ENCODE peak calls at places on chromosomes 4 and X, in nine cellular contexts. O is iPS DF 6.9; V is neuronal stem cell; W is aorta; U is IMR-90; P is lower lobe of right lung; M is testis; R is CD8-positive, alpha-beta T cell; Q is HCT116. G is an unnamed sample. For H3K9me3 and H3K36me3, the result is how much of the 10 kb centered on the place peaks cover.

GRCh38 chr4:184415071-184415470 is 59.3 kb downstream of the IRF2 start:
- DNase-seq in R (no peak), W (no peak), Q (no peak), U (no peak), V (no peak), P (no peak), M (no peak), O (no peak), G (no peak)

GRCh38 chr4:156946508-156947197 is 24.9 kb downstream of the PDGFC start:
- DNase-seq in Q (peak), M (no peak), O (no peak), V (no peak), R (no peak), P (no peak), W (no peak), U (peak), G (peak)

GRCh38 chr4:150546286-150546685 is 35.7 kb upstream of the MAB21L2 start:
- DNase-seq in M (no peak), P (no peak), V (peak), W (no peak), U (no peak), O (no peak), Q (no peak), R (no peak), G (no peak)

GRCh38 chr4:122119739-122120138 is 32.4 kb upstream of the BLTP1 start:
- DNase-seq in M (no peak), W (no peak), O (no peak), R (no peak), Q (no peak), U (peak), V (no peak), P (no peak), G (no peak)

GRCh38 chr4:55625835-55626234 is 10.3 kb downstream of the NMU start:
- DNase-seq in P (no peak), R (no peak), U (no peak), W (no peak), Q (no peak), V (no peak), M (no peak), O (no peak), G (no peak)

GRCh38 chrX:8025705-8026104 is 98.5 kb upstream of the PNPLA4 start:
- DNase-seq in W (no peak), Q (no peak), U (no peak), P (no peak), O (no peak), M (no peak), V (no peak), R (no peak), G (no peak)

GRCh38 chr4:110902500-110902899 is 279.6 kb upstream of the PITX2 start:
- DNase-seq in P (no peak), O (no peak), W (no peak), R (no peak), V (no peak), U (peak), Q (no peak), M (no peak), G (no peak)

GRCh38 chrX:2401201-2401589 is 99.6 kb downstream of the DHRSX start:
- DNase-seq in R (no peak), O (no peak), P (no peak), U (no peak), M (no peak), V (peak), W (no peak), Q (no peak), G (peak)

GRCh38 chrX:15349046-15349445 is 13.7 kb upstream of the PIGA start:
- DNase-seq in R (no peak), U (peak), V (peak), O (no peak), P (no peak), M (peak), W (no peak), Q (peak), G (peak)

GRCh38 chr4:145734576-145735329 is 54.8 kb downstream of the C4orf51 start:
- DNase-seq in P (peak), Q (no peak), V (no peak), U (peak), O (no peak), R (no peak), W (peak), M (no peak), G (no peak)

GRCh38 chr4:25861951-25862410 is 807 bp downstream of the SEL1L3 start:
- DNase-seq in V (no peak), O (no peak), P (peak), Q (no peak), U (peak), M (peak), R (no peak), W (peak), G (peak)

GRCh38 chr4:100189820-100190642 is at the start of gene DDIT4L:
- DNase-seq in Q (peak), V (peak), U (peak), P (peak), M (peak), W (peak), O (no peak), R (no peak), G (peak)

GRCh38 chrX:48573690-48574269 is 504 bp upstream of the RBM3 start:
- DNase-seq in R (no peak), P (peak), Q (no peak), W (peak), V (peak), M (peak), O (no peak), U (no peak), G (peak)

GRCh38 chr4:123856689-123857545 is 460.3 kb downstream of the SPRY1 start:
- DNase-seq in O (peak), V (peak), P (no peak), W (no peak), M (peak), R (no peak), Q (no peak), U (peak), G (peak)

GRCh38 chrX:136209016-136209738 is 42.0 kb downstream of the MAP7D3 start:
- DNase-seq in R (no peak), O (no peak), M (peak), Q (no peak), U (peak), P (no peak), W (peak), V (no peak), G (peak)

GRCh38 chr4:92303621-92304027 is at the start of gene GRID2:
- DNase-seq in U (peak), Q (peak), W (peak), M (peak), P (no peak), V (peak), R (no peak), O (no peak), G (peak)

GRCh38 chr4:148443550-148444295 is 1.5 kb upstream of the NR3C2 start:
- DNase-seq in M (peak), W (peak), V (peak), P (peak), U (no peak), Q (no peak), R (no peak), O (no peak), G (no peak)

GRCh38 chrX:130885508-130885907 is 17.5 kb downstream of the ENOX2 start:
- DNase-seq in Q (no peak), R (no peak), U (no peak), P (no peak), O (no peak), V (no peak), M (no peak), W (no peak), G (no peak)

GRCh38 chrX:10841579-10841978 is 221.2 kb upstream of the MID1 start:
- DNase-seq in V (no peak), R (no peak), U (peak), P (no peak), O (no peak), M (no peak), Q (no peak), W (no peak), G (peak)

GRCh38 chr4:1130318-1131186 is 17.2 kb upstream of the RNF212 start:
- DNase-seq in W (peak), V (peak), U (peak), M (peak), P (peak), R (peak), O (peak), Q (peak), G (peak)

DNA sequence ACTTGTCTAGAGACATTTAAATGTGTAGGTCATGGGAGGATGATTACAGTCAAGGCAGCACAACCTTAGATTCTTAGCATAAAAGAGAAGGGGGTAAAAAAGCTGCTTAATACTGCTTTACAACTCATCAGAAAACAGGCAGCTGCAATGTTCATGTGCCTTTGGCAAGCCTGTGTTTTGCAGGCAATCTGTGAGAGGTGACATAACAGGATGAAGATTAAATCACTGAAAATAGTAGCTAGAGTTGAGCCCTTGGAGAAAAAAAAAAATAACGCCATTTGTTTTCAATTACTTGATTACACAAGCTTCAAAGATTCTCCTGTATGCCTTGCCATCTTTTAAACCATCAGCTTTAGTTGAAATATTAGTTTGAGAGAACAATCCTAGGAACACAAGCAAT is 847.6 kb upstream of the LCORL start:
- DNase-seq in V (no peak), W (no peak), O (no peak), R (no peak), Q (no peak), U (no peak), P (no peak), M (no peak), G (no peak)
- H3K9me3 ChIP-seq in V (under half), W (under half), O (under half), R (under half), Q (under half), U (under half), P (under half), M (under half), G (under half)

DNA sequence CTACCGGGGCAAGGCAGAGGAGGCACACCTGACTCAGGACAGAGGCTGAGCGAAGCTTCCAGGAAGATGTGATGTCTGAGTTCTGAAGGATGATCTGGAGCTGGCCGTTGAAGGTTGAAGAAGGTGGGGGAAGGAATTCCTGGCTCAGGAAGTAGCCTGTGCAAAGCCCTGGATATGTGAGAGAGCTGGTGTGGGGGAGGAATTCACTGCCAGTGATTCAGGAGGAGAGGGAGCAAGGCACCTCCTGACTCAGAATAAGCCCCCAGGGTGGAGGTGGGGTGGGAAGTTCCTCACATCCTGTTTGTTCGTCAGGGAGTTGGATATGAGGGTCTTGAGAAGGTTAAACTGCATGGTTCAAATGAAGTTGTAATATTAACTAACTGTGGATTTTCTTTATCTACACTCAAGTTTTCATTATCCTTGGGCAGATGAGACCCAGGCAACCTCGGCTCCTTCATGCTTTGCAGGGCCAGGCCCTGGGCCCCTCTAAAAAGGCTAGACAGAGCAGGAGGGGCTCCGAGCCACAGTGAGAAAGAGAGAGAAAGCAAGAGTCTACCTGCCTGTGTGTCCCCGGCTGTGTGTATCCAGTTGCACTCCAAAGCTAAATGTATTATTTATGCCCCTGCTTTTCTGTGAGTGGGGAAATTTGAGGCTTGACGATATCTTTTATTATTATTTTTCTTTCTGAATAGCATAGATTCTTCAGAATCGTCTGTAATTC is 7.1 kb downstream of the NHSL2 start:
- DNase-seq in O (no peak), R (no peak), Q (no peak), V (no peak), M (no peak), U (peak), P (no peak), W (no peak), G (peak)
- H3K4me3 ChIP-seq in O (no peak), R (no peak), Q (no peak), V (no peak), M (no peak), U (no peak), P (no peak), W (no peak), G (no peak)

GRCh38 chr4:154308207-154308606 is 183.4 kb downstream of the DCHS2 start:
- DNase-seq in O (no peak), U (no peak), V (no peak), M (no peak), W (no peak), R (no peak), Q (no peak), P (no peak), G (no peak)
- H3K36me3 ChIP-seq in O (under half), U (under half), V (under half), M (under half), W (under half), R (under half), Q (under half), P (under half), G (under half)

DNA sequence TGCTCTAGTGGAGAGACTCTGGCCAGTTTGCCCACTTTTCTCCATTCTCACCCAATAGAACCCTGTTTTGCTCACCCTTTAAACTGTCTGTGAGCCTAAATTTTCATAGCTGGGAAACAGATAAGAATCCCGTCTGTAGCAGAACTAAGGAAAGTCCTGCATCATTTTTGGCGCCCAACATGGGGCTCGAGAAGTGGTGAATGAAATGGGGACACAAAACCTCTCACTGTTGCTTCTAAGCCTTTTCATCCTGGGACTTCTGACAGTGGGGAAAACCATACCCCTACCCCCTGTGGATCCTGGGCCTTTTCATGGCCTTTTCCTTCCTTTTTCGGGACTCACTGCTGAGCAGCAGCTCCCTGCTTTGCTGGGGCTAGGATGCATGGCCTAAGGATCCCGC is 189.9 kb downstream of the INPP4B start:
- DNase-seq in R (peak), Q (peak), M (no peak), W (no peak), P (no peak), O (no peak), V (peak), U (no peak), G (peak)
- H3K9me3 ChIP-seq in R (under half), Q (under half), M (under half), W (under half), P (under half), O (under half), V (under half), U (under half), G (under half)

GRCh38 chr4:113435893-113436292 is 325.6 kb downstream of the CAMK2D start:
- DNase-seq in P (no peak), U (peak), M (peak), Q (peak), V (no peak), W (no peak), O (no peak), R (no peak), G (peak)
- H3K4me3 ChIP-seq in P (no peak), U (no peak), M (no peak), Q (peak), V (no peak), W (no peak), O (no peak), R (no peak), G (no peak)

GRCh38 chr4:82891728-82892466 is 944 bp upstream of the SEC31A start:
- DNase-seq in U (peak), V (no peak), M (no peak), O (no peak), R (no peak), W (no peak), Q (no peak), P (no peak), G (peak)
- H3K36me3 ChIP-seq in U (under half), V (under half), M (under half), O (under half), R (under half), W (under half), Q (under half), P (under half), G (under half)

DNA sequence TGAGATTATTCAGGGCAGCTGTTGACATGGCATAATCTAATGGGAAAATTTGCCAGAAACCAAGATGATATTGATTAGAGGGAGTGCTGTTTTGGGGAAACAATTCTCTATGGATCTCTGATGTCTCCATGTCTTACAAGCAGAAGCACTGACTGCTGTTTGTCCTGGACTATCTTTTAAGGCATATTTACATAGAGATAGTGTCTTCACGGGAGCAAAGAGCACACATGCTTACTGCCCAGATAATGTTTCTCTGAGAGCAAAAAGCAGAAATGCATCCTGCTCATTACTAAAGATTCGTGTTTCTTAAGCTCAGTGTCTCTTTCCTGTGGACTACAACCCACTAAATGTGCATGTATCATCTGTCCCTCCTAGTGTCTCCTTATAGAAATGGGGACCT is 41.3 kb upstream of the GLRA3 start:
- DNase-seq in U (no peak), R (no peak), P (no peak), W (no peak), Q (no peak), M (no peak), O (no peak), V (no peak), G (no peak)
- H3K9me3 ChIP-seq in U (under half), R (under half), P (under half), W (under half), Q (under half), M (under half), O (under half), V (under half), G (under half)

DNA sequence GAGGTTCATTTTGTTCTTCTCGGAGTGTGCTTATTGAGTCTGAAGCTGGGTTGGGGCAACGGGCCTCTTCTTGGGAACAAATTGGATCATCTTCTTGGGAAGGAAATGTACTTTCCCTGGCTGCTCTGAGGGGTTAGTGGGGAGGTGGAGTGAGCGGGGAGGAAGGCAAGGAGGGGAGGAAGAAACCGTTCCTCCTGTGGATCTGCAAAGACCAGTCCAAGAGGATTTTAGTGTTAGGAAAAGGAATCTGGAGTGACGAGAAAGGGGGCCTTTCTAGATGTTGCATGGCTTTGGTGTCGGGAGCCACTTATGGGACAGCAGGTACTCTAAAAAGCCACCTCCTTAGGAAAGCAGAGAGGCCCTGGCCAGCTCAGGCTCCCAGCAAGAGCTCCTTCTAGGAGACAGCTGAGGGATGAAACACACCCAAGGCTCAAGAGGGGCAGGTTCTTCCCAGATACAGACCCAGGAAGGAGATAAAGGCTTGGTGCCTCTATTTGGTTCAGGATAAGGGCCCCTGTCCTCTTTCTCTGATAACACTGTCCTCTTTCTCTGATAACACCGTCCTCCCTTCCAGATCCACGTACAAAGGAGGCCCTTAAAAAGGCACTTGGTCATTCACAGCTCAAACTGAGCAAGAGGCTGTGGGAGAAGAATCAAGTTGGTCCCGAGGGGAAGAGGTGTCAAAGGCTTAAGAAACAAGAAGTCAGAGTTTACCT is 451 bp downstream of the SOD3 start:
- DNase-seq in O (no peak), Q (no peak), R (no peak), V (no peak), P (no peak), U (no peak), W (no peak), M (peak), G (no peak)
- H3K4me3 ChIP-seq in O (peak), Q (no peak), R (no peak), V (peak), P (peak), U (peak), W (peak), M (peak), G (no peak)

GRCh38 chr4:168070903-168071302 is 21.4 kb upstream of the ANXA10 start:
- DNase-seq in P (no peak), U (no peak), O (no peak), Q (no peak), R (no peak), W (no peak), M (no peak), V (no peak), G (peak)
- H3K36me3 ChIP-seq in P (under half), U (under half), O (under half), Q (under half), R (under half), W (under half), M (under half), V (under half), G (under half)